ENCODE peak calls at places on chromosomes 11 and 22, in seven cellular contexts. R, N, Q, W, E, H and U are unnamed samples.
A peak's percentile ranks its signal among the peaks of the same experiment; 100 is the strongest.

GRCh38 chr22:28440517-28441366 is 238.9 kb downstream of the TTC28 start:
- DNase-seq in R (no peak), N (no peak), Q (no peak), W (no peak), E (no peak), H (no peak), U (no peak)

GRCh38 chr11:66082936-66083698 is 13.0 kb downstream of the PACS1 start:
- DNase-seq in R (peak; percentile 50), N (no peak), Q (no peak), W (no peak), E (no peak), H (no peak), U (no peak)

GRCh38 chr11:11370263-11371060 is 17.4 kb upstream of the CSNK2A3 start:
- DNase-seq in R (no peak), N (no peak), Q (no peak), W (no peak), E (no peak), H (no peak), U (no peak)

GRCh38 chr11:96760815-96761214 is 371.0 kb downstream of the JRKL start:
- DNase-seq in R (no peak), N (no peak), Q (no peak), W (no peak), E (peak; percentile 1), H (no peak), U (no peak)

GRCh38 chr22:30474683-30475424 is 3.0 kb upstream of the SEC14L3 start:
- DNase-seq in R (no peak), N (peak; percentile 64), Q (no peak), W (no peak), E (no peak), H (peak; percentile 25), U (no peak)

GRCh38 chr22:19523240-19524169 is 705 bp downstream of the CLDN5 start:
- DNase-seq in R (no peak), N (peak; percentile 68), Q (no peak), W (no peak), E (no peak), H (peak; percentile 26), U (no peak)

GRCh38 chr11:103297900-103298299 is 188.7 kb downstream of the DYNC2H1 start:
- DNase-seq in R (no peak), N (no peak), Q (no peak), W (no peak), E (no peak), H (no peak), U (no peak)

GRCh38 chr11:79062814-79063762 is 377.7 kb downstream of the TENM4 start:
- DNase-seq in R (peak; percentile 63), N (peak; percentile 69), Q (peak; percentile 31), W (peak; percentile 46), E (no peak), H (peak; percentile 27), U (peak; percentile 12)

GRCh38 chr11:66329165-66329673 is 7.0 kb downstream of the RIN1 start:
- DNase-seq in R (no peak), N (no peak), Q (no peak), W (no peak), E (no peak), H (no peak), U (no peak)

GRCh38 chr11:125667151-125667550 is 13.5 kb downstream of the ACRV1 start:
- DNase-seq in R (no peak), N (no peak), Q (no peak), W (no peak), E (no peak), H (no peak), U (no peak)

GRCh38 chr22:24937114-24937513 is 9.4 kb downstream of the LHFPL7 start:
- DNase-seq in R (peak; percentile 49), N (peak; percentile 71), Q (no peak), W (peak; percentile 72), E (no peak), H (peak; percentile 16), U (no peak)

GRCh38 chr22:30325724-30326703 is 727 bp downstream of the TBC1D10A start:
- DNase-seq in R (no peak), N (no peak), Q (no peak), W (peak; percentile 69), E (no peak), H (no peak), U (no peak)

GRCh38 chr11:7665473-7666291 is 7.6 kb downstream of the CYB5R2 start:
- DNase-seq in R (peak; percentile 86), N (peak; percentile 70), Q (no peak), W (peak; percentile 92), E (no peak), H (peak; percentile 75), U (peak; percentile 67)

GRCh38 chr11:45982656-45983470 is 60.4 kb downstream of the LARGE2 start:
- DNase-seq in R (no peak), N (peak; percentile 98), Q (peak; percentile 84), W (no peak), E (no peak), H (peak; percentile 62), U (peak; percentile 13)

GRCh38 chr22:23047265-23047664 is 23.1 kb upstream of the GNAZ start:
- DNase-seq in R (no peak), N (no peak), Q (no peak), W (no peak), E (no peak), H (no peak), U (no peak)

GRCh38 chr11:15258433-15259350 is 144.0 kb downstream of the INSC start:
- DNase-seq in R (peak; percentile 31), N (peak; percentile 76), Q (no peak), W (peak; percentile 77), E (no peak), H (peak; percentile 5), U (peak; percentile 51)

DNA sequence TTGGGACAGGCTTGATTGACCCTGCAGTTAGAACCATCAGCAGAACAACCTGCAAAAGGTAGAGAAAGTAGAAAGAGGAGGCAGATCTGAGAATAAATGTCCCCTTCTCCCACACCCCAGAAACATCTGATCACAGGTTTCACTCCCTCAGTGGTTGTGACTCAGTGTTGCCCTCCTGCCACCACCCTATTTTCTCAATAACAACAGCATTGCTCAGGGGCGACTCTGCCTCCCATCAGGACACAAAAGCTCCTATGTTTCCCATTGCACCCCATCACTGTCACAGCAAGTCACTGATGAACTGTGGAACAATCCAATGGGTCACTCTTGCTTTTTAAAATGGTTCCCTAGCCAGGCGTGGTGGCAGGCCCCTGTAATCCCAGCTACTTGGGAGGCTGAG is 110.2 kb downstream of the RASSF10 start:
- DNase-seq in R (peak; percentile 27), N (no peak), Q (no peak), W (no peak), E (no peak), H (peak; percentile 86), U (no peak)
- H3K9ac ChIP-seq in R (peak overlapping the region; percentile 14), N (no peak overlapping the region), Q (no peak overlapping the region), W (no peak overlapping the region), E (peak overlapping the region; percentile 28), H (peak overlapping the region; percentile 24), U (peak overlapping the region; percentile 10)

GRCh38 chr22:46057206-46057605 is 80.2 kb upstream of the WNT7B start:
- DNase-seq in R (peak; percentile 32), N (no peak), Q (no peak), W (peak; percentile 58), E (no peak), H (peak; percentile 54), U (no peak)

GRCh38 chr22:46060292-46061123 is 83.5 kb upstream of the WNT7B start:
- DNase-seq in R (peak; percentile 17), N (no peak), Q (no peak), W (no peak), E (no peak), H (peak; percentile 35), U (no peak)

GRCh38 chr22:46057762-46058420 is 80.9 kb upstream of the WNT7B start:
- DNase-seq in R (peak; percentile 84), N (no peak), Q (no peak), W (peak; percentile 92), E (no peak), H (peak; percentile 86), U (no peak)

GRCh38 chr22:46061124-46061410 is 84.1 kb upstream of the WNT7B start:
- DNase-seq in R (no peak), N (no peak), Q (no peak), W (no peak), E (no peak), H (no peak), U (no peak)

DNA sequence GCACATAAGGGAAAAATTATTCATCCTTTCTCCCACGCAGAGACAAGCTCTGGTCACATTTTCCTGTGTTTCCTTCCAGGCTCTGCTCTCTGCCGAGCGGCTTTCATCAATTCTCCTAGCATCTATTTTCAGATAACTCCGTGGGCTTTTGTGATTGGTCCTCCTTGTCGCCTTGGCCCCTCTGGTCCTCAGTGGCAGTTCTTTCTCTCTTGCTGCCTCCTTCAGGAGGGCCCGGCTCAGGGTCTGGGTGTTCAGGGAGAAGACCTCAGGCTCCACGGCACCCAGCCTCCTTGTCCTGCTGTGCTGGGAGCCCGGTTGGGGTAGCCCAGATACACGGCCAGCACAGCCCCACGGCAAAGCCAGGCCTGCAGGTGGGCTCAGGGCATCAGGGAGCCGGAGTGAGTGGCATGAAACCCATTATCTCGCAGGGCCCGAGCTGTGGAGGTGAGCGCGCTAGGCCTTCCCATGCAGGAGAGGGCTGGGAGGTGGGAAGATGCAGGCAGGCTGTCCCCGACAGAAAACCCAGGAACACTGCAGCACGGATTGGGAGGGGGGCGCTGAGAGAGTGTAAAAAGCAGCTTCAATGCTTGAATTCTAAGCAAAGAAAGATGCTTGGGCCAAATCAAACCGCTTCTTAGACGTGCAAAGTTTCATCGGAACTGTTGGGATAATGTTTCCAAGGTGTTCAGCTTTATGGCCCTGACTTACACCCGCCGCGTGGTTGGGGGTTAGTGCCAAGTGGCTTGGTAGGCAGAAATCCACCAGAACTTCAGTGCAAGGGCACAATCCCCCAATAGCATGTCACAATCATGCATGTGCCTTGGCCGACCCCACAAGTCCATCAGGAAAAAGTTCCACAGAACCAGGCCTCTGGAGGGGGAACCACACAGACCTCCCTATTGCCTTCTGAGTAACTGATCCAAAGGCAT is 81.9 kb upstream of the WNT7B start:
- DNase-seq in R (peak; percentile 35), N (no peak), Q (no peak), W (no peak), E (no peak), H (peak; percentile 56), U (no peak)
- H3K4me1 ChIP-seq in R (peaks cover 70% of the 10 kb centered on the region), N (no peaks in the 10 kb centered on the region), Q (peaks cover 3% of the 10 kb centered on the region), W (peaks cover 50% of the 10 kb centered on the region), E (peaks cover 63% of the 10 kb centered on the region), H (peaks cover 73% of the 10 kb centered on the region), U (peaks cover 8% of the 10 kb centered on the region)

DNA sequence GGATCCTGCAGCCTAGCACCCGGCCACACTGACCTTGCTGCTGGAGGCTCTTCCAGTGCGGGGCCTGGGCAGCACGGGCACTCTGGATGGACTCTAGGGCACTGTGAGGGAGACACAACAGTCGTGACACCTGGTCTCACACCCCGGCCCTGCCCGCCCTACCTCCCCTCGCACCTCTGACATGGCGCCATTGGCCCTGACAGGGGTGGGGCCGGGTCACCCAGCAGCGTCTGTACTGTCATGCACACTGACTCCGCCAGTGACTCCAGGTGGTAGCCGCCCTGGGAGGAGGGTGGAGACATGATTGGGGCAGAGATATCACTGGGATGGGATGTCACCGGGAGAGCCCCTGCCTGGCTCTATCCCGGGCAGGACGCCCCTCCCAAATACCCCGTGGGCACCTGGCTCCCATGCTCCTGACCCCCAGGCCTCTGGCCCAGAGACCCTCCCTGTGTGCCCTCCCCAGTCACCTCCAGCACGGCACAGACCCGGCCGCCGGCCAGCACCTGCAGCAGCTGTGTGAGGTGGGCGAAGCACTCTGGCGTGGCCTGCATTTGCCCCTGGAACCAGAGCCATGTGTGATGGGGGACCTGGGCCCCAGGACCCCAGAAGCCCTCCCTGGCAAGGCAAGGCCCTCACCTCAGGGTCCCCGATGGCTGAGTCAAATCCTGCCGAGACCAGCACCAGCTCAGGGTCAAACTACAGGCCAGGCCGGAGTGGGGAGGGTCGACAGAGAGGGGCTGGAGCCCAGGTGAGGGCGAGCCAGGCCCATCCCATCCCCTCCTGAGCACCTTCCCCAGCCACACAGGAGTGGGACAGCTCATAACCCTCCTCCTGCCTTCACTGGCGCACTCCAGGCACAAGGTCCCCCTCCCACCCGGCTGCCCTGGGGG is 2.6 kb downstream of the HDAC10 start:
- DNase-seq in R (no peak), N (no peak), Q (no peak), W (no peak), E (no peak), H (no peak), U (no peak)
- H3K9ac ChIP-seq in R (no peak overlapping the region), N (no peak overlapping the region), Q (peak overlapping the region; percentile 20), W (no peak overlapping the region), E (no peak overlapping the region), H (no peak overlapping the region), U (peak overlapping the region; percentile 40)

GRCh38 chr11:20003357-20003756 is 156.9 kb downstream of the DBX1 start:
- DNase-seq in R (peak; percentile 32), N (no peak), Q (no peak), W (no peak), E (no peak), H (peak; percentile 74), U (no peak)
- H3K4me1 ChIP-seq in R (peaks cover 16% of the 10 kb centered on the region), N (peaks cover 17% of the 10 kb centered on the region), Q (peaks cover 30% of the 10 kb centered on the region), W (no peaks in the 10 kb centered on the region), E (peaks cover 13% of the 10 kb centered on the region), H (peaks cover 13% of the 10 kb centered on the region), U (no peaks in the 10 kb centered on the region)